ENCODE peak calls at places on chromosomes 12 and 14, in four cellular contexts. One of them, this sample, is unnamed.

GRCh38 chr14:52023518-52023917 is 34.2 kb downstream of the RTRAF start:
- DNase-seq in Panc1: no peak
- DNase-seq in HepG2: no peak
- DNase-seq in K562: no peak
- DNase-seq in this sample: no peak

GRCh38 chr12:22101749-22102243 is 55.8 kb downstream of the CMAS start:
- DNase-seq in K562: no peak
- DNase-seq in Panc1: no peak
- DNase-seq in HepG2: no peak
- DNase-seq in this sample: no peak

GRCh38 chr12:91072931-91073330 is 15.1 kb upstream of the KERA start:
- DNase-seq in HepG2: no peak
- DNase-seq in Panc1: no peak
- DNase-seq in K562: no peak
- DNase-seq in this sample: no peak

GRCh38 chr14:65164068-65164824 is 61.9 kb upstream of the MAX start:
- DNase-seq in Panc1: no peak
- DNase-seq in K562: peak
- DNase-seq in HepG2: peak
- DNase-seq in this sample: peak

GRCh38 chr12:32846053-32846452 is 50.5 kb downstream of the PKP2 start:
- DNase-seq in Panc1: no peak
- DNase-seq in HepG2: no peak
- DNase-seq in K562: no peak
- DNase-seq in this sample: no peak

GRCh38 chr14:88614218-88614907 is 51.5 kb downstream of the ZC3H14 start:
- DNase-seq in K562: no peak
- DNase-seq in HepG2: no peak
- DNase-seq in Panc1: no peak
- DNase-seq in this sample: no peak

GRCh38 chr12:52814710-52815155 is 817 bp upstream of the KRT4 start:
- DNase-seq in K562: no peak
- DNase-seq in HepG2: no peak
- DNase-seq in Panc1: no peak
- DNase-seq in this sample: no peak

GRCh38 chr14:67622675-67623074 is 3.0 kb downstream of the ARG2 start:
- DNase-seq in Panc1: no peak
- DNase-seq in HepG2: peak
- DNase-seq in K562: peak
- DNase-seq in this sample: no peak

GRCh38 chr14:88849717-88850116 is 25.3 kb downstream of the TTC8 start:
- DNase-seq in HepG2: no peak
- DNase-seq in K562: no peak
- DNase-seq in Panc1: no peak
- DNase-seq in this sample: no peak

GRCh38 chr12:100453953-100454352 is 19.7 kb upstream of the NR1H4 start:
- DNase-seq in HepG2: no peak
- DNase-seq in Panc1: no peak
- DNase-seq in K562: no peak
- DNase-seq in this sample: no peak

GRCh38 chr12:124655317-124656213 is 88.2 kb upstream of the NCOR2 start:
- DNase-seq in K562: no peak
- DNase-seq in HepG2: no peak
- DNase-seq in Panc1: no peak
- DNase-seq in this sample: no peak

GRCh38 chr12:124513297-124513867 is 54.0 kb downstream of the NCOR2 start:
- DNase-seq in Panc1: no peak
- DNase-seq in HepG2: no peak
- DNase-seq in K562: no peak
- DNase-seq in this sample: no peak

GRCh38 chr12:62750941-62751843 is 183.8 kb downstream of the PPM1H start:
- DNase-seq in HepG2: no peak
- DNase-seq in Panc1: no peak
- DNase-seq in K562: no peak
- DNase-seq in this sample: no peak

GRCh38 chr12:45729233-45730115 is at the start of gene ARID2:
- DNase-seq in HepG2: peak
- DNase-seq in K562: peak
- DNase-seq in Panc1: no peak
- DNase-seq in this sample: peak

GRCh38 chr12:50764116-50764860 is 387 bp downstream of the ATF1 start:
- DNase-seq in Panc1: no peak
- DNase-seq in HepG2: no peak
- DNase-seq in K562: no peak
- DNase-seq in this sample: no peak

GRCh38 chr12:25775968-25776367 is 182.5 kb upstream of the RASSF8 start:
- DNase-seq in HepG2: no peak
- DNase-seq in Panc1: no peak
- DNase-seq in K562: peak
- DNase-seq in this sample: no peak

GRCh38 chr12:55845785-55846496 is 3.2 kb upstream of the MMP19 start:
- DNase-seq in K562: no peak
- DNase-seq in Panc1: no peak
- DNase-seq in HepG2: no peak
- DNase-seq in this sample: no peak

GRCh38 chr12:72790273-72790672 is 518.1 kb downstream of the TRHDE start:
- DNase-seq in Panc1: no peak
- DNase-seq in K562: no peak
- DNase-seq in HepG2: no peak
- DNase-seq in this sample: no peak

GRCh38 chr12:45644521-45644920 is 85.0 kb upstream of the ARID2 start:
- DNase-seq in HepG2: no peak
- DNase-seq in Panc1: no peak
- DNase-seq in K562: no peak
- DNase-seq in this sample: no peak

GRCh38 chr12:108238474-108238873 is 100.6 kb downstream of the CMKLR1 start:
- DNase-seq in Panc1: no peak
- DNase-seq in HepG2: no peak
- DNase-seq in K562: no peak
- DNase-seq in this sample: no peak

GRCh38 chr14:49959822-49960408 is 67.0 kb downstream of the ARF6 start:
- DNase-seq in K562: no peak
- DNase-seq in HepG2: no peak
- DNase-seq in Panc1: no peak
- DNase-seq in this sample: no peak

GRCh38 chr12:106914796-106915634 is 40.7 kb upstream of the TMEM263 start:
- DNase-seq in Panc1: no peak
- DNase-seq in K562: no peak
- DNase-seq in HepG2: no peak
- DNase-seq in this sample: no peak

GRCh38 chr12:62694632-62695031 is 228.0 kb downstream of the MON2 start:
- DNase-seq in Panc1: no peak
- DNase-seq in K562: no peak
- DNase-seq in HepG2: no peak
- DNase-seq in this sample: no peak

GRCh38 chr14:26217778-26218177 is 380.1 kb downstream of the NOVA1 start:
- DNase-seq in Panc1: no peak
- DNase-seq in K562: no peak
- DNase-seq in HepG2: no peak
- DNase-seq in this sample: no peak

GRCh38 chr12:127987199-127987901 is 279.6 kb upstream of the TMEM132C start:
- DNase-seq in Panc1: no peak
- DNase-seq in K562: peak
- DNase-seq in HepG2: no peak
- DNase-seq in this sample: no peak

GRCh38 chr14:75369506-75369905 is 58.3 kb upstream of the JDP2 start:
- DNase-seq in K562: no peak
- DNase-seq in Panc1: no peak
- DNase-seq in HepG2: no peak
- DNase-seq in this sample: no peak

GRCh38 chr14:92644166-92644565 is 104.3 kb downstream of the LGMN start:
- DNase-seq in Panc1: no peak
- DNase-seq in HepG2: no peak
- DNase-seq in K562: no peak
- DNase-seq in this sample: peak

GRCh38 chr14:21102472-21103164 is 1.8 kb downstream of the TMEM253 start:
- DNase-seq in K562: peak
- DNase-seq in HepG2: no peak
- DNase-seq in Panc1: no peak
- DNase-seq in this sample: no peak

GRCh38 chr14:45377201-45377600 is 124.2 kb upstream of the MIS18BP1 start:
- DNase-seq in HepG2: no peak
- DNase-seq in Panc1: no peak
- DNase-seq in K562: no peak
- DNase-seq in this sample: no peak

GRCh38 chr12:109542014-109542413 is 31.3 kb downstream of the MMAB start:
- DNase-seq in HepG2: no peak
- DNase-seq in K562: no peak
- DNase-seq in Panc1: no peak
- DNase-seq in this sample: peak

GRCh38 chr12:124754949-124755800 is 108.5 kb downstream of the SCARB1 start:
- DNase-seq in Panc1: no peak
- DNase-seq in HepG2: no peak
- DNase-seq in K562: no peak
- DNase-seq in this sample: no peak

GRCh38 chr12:82299617-82300016 is 58.6 kb downstream of the CCDC59 start:
- DNase-seq in K562: no peak
- DNase-seq in HepG2: no peak
- DNase-seq in Panc1: no peak
- DNase-seq in this sample: no peak

GRCh38 chr12:42097971-42098370 is 46.7 kb downstream of the GXYLT1 start:
- DNase-seq in K562: peak
- DNase-seq in Panc1: no peak
- DNase-seq in HepG2: no peak
- DNase-seq in this sample: no peak

GRCh38 chr12:130982565-130983225 is 29.0 kb downstream of the ADGRD1 start:
- DNase-seq in Panc1: no peak
- DNase-seq in K562: no peak
- DNase-seq in HepG2: no peak
- DNase-seq in this sample: no peak

GRCh38 chr12:130987151-130987931 is 33.6 kb downstream of the ADGRD1 start:
- DNase-seq in Panc1: no peak
- DNase-seq in HepG2: peak
- DNase-seq in K562: no peak
- DNase-seq in this sample: no peak

GRCh38 chr12:130983328-130984017 is 29.8 kb downstream of the ADGRD1 start:
- DNase-seq in HepG2: peak
- DNase-seq in Panc1: no peak
- DNase-seq in K562: no peak
- DNase-seq in this sample: no peak

GRCh38 chr12:130981947-130982346 is 28.2 kb downstream of the ADGRD1 start:
- DNase-seq in K562: no peak
- DNase-seq in Panc1: no peak
- DNase-seq in HepG2: no peak
- DNase-seq in this sample: no peak

GRCh38 chr12:130984183-130985058 is 30.7 kb downstream of the ADGRD1 start:
- DNase-seq in HepG2: peak
- DNase-seq in K562: no peak
- DNase-seq in Panc1: no peak
- DNase-seq in this sample: no peak
- TF ChIP-seq TCF7L2 in HepG2: no peak
- TF ChIP-seq TCF7L2 in K562: no peak
- TF ChIP-seq TCF7L2 in Panc1: no peak
- TF ChIP-seq TCF7L2 in this sample: no peak

GRCh38 chr12:104147346-104147745 is 9.3 kb upstream of the NFYB start:
- DNase-seq in Panc1: no peak
- DNase-seq in HepG2: no peak
- DNase-seq in K562: no peak
- DNase-seq in this sample: no peak
- TF ChIP-seq TCF7L2 in Panc1: no peak
- TF ChIP-seq TCF7L2 in HepG2: no peak
- TF ChIP-seq TCF7L2 in K562: no peak
- TF ChIP-seq TCF7L2 in this sample: no peak

DNA sequence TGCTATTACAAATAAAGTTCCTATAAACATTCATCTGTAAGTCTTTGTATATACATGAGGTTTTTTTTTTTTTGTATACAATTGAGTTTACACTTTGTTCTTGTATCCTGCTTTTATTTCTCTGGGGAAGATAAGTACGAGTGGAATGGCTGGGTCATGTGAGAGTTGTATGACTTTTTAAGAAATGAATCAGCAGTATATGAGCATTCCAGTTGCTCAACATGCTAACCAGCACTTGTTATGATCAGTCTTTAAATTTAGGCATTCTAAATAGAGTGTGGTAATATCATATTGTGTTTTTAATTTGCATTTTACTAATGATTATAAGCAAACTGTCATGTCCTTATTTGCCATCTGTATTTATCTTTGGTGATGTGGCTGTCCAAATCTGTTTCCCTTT is 44.7 kb upstream of the AMIGO2 start:
- DNase-seq in Panc1: no peak
- DNase-seq in HepG2: no peak
- DNase-seq in K562: no peak
- DNase-seq in this sample: no peak
- TF ChIP-seq TCF7L2 in Panc1: no peak
- TF ChIP-seq TCF7L2 in HepG2: no peak
- TF ChIP-seq TCF7L2 in K562: no peak
- TF ChIP-seq TCF7L2 in this sample: no peak

GRCh38 chr12:115857160-115857920 is 420.2 kb downstream of the MED13L start:
- DNase-seq in Panc1: no peak
- DNase-seq in HepG2: no peak
- DNase-seq in K562: no peak
- DNase-seq in this sample: no peak
- TF ChIP-seq TCF7L2 in Panc1: no peak
- TF ChIP-seq TCF7L2 in HepG2: no peak
- TF ChIP-seq TCF7L2 in K562: no peak
- TF ChIP-seq TCF7L2 in this sample: no peak

GRCh38 chr14:91177073-91177796 is 63.4 kb downstream of the DGLUCY start:
- DNase-seq in HepG2: peak
- DNase-seq in Panc1: peak
- DNase-seq in K562: peak
- DNase-seq in this sample: peak
- TF ChIP-seq TCF7L2 in HepG2: no peak
- TF ChIP-seq TCF7L2 in Panc1: no peak
- TF ChIP-seq TCF7L2 in K562: no peak
- TF ChIP-seq TCF7L2 in this sample: no peak

GRCh38 chr12:84305144-84305543 is 607.5 kb downstream of the SLC6A15 start:
- DNase-seq in Panc1: no peak
- DNase-seq in K562: no peak
- DNase-seq in HepG2: no peak
- DNase-seq in this sample: no peak
- TF ChIP-seq TCF7L2 in Panc1: no peak
- TF ChIP-seq TCF7L2 in K562: no peak
- TF ChIP-seq TCF7L2 in HepG2: no peak
- TF ChIP-seq TCF7L2 in this sample: no peak

DNA sequence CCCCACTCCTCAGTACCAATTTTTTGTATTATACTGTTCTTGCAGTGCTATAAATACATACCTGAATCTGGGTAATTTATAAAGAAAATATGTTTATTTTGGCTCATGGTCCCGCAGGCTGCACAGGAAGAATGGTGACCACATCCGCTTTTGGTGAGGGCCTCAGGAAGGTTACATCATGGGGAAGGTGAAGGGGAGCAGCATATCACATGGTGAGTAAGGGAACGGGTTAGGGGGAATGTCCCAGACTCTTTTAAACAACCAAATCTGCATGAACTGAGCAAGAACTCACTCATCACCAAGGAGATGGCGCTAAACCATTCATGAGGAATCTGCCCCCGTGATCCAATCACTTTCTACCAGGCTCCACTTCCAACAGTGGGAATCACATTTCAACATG is 40.0 kb downstream of the OSBPL8 start:
- DNase-seq in HepG2: no peak
- DNase-seq in K562: no peak
- DNase-seq in Panc1: no peak
- DNase-seq in this sample: no peak
- TF ChIP-seq TCF7L2 in HepG2: no peak
- TF ChIP-seq TCF7L2 in K562: no peak
- TF ChIP-seq TCF7L2 in Panc1: no peak
- TF ChIP-seq TCF7L2 in this sample: no peak

GRCh38 chr12:110998165-110998564 is 77.8 kb upstream of the MYL2 start:
- DNase-seq in HepG2: no peak
- DNase-seq in K562: no peak
- DNase-seq in Panc1: no peak
- DNase-seq in this sample: no peak
- TF ChIP-seq TCF7L2 in HepG2: no peak
- TF ChIP-seq TCF7L2 in K562: no peak
- TF ChIP-seq TCF7L2 in Panc1: no peak
- TF ChIP-seq TCF7L2 in this sample: no peak